ENCODE peak calls at places on chromosomes 6 and 20, in ten cellular contexts. C is right lobe of liver; F is neuronal stem cell; E is GM23248; R is spleen; U is effector memory CD4-positive, alpha-beta T cell; T is cardiac muscle cell; G is mucosa of descending colon; O is NT2/D1; A is CD8-positive, alpha-beta T cell. X is an unnamed sample.

GRCh38 chr6:21842875-21843274 is 249.3 kb downstream of the SOX4 start:
- DNase-seq in C (no peak), F (no peak), E (no peak), R (no peak), U (no peak), T (no peak), G (no peak), O (no peak), A (no peak), X (no peak)

GRCh38 chr20:8647868-8648495 is 420.9 kb upstream of the PLCB4 start:
- DNase-seq in C (no peak), F (no peak), E (peak; percentile 24), R (no peak), U (no peak), T (peak; percentile 83), G (no peak), O (no peak), A (no peak), X (no peak)

GRCh38 chr6:121881974-121882667 is 446.7 kb downstream of the GJA1 start:
- DNase-seq in C (no peak), F (no peak), E (peak; percentile 91), R (no peak), U (no peak), T (peak; percentile 67), G (no peak), O (no peak), A (no peak), X (no peak)

GRCh38 chr6:110400208-110400607 is 15.2 kb downstream of the DDO start:
- DNase-seq in C (no peak), F (no peak), E (no peak), R (no peak), U (no peak), T (no peak), G (no peak), O (no peak), A (no peak), X (no peak)

GRCh38 chr6:4624726-4625125 is 151.5 kb upstream of the CDYL start:
- DNase-seq in C (no peak), F (no peak), E (no peak), R (no peak), U (no peak), T (no peak), G (no peak), O (no peak), A (no peak), X (no peak)

GRCh38 chr6:64932486-64932885 is 774.5 kb downstream of the EYS start:
- DNase-seq in C (no peak), F (no peak), E (no peak), R (no peak), U (no peak), T (no peak), G (no peak), O (no peak), A (no peak), X (no peak)

GRCh38 chr6:138979813-138980668 is 8.0 kb downstream of the REPS1 start:
- DNase-seq in C (no peak), F (no peak), E (no peak), R (no peak), U (no peak), T (no peak), G (no peak), O (no peak), A (no peak), X (no peak)

GRCh38 chr6:126539022-126539421 is 199.1 kb downstream of the CENPW start:
- DNase-seq in C (no peak), F (no peak), E (peak; percentile 86), R (no peak), U (no peak), T (peak; percentile 37), G (no peak), O (no peak), A (no peak), X (no peak)

GRCh38 chr6:160088069-160088773 is 33.4 kb upstream of the SLC22A1 start:
- DNase-seq in C (peak; percentile 66), F (peak; percentile 23), E (peak; percentile 96), R (no peak), U (no peak), T (peak; percentile 85), G (no peak), O (peak; percentile 13), A (no peak), X (peak; percentile 65)

GRCh38 chr20:11035211-11035610 is 361.4 kb upstream of the JAG1 start:
- DNase-seq in C (no peak), F (no peak), E (peak; percentile 11), R (no peak), U (no peak), T (no peak), G (no peak), O (no peak), A (no peak), X (no peak)

GRCh38 chr6:112033824-112034223 is 20.1 kb upstream of the CCN6 start:
- DNase-seq in C (no peak), F (no peak), E (no peak), R (no peak), U (no peak), T (no peak), G (no peak), O (no peak), A (no peak), X (no peak)

GRCh38 chr20:9889270-9889981 is 50.5 kb upstream of the PAK5 start:
- DNase-seq in C (no peak), F (no peak), E (no peak), R (no peak), U (no peak), T (no peak), G (no peak), O (no peak), A (no peak), X (no peak)

GRCh38 chr6:118896339-118897136 is 2.6 kb downstream of the ASF1A start:
- DNase-seq in C (no peak), F (no peak), E (peak; percentile 68), R (no peak), U (no peak), T (peak; percentile 62), G (no peak), O (no peak), A (no peak), X (no peak)

GRCh38 chr20:64049060-64049886 is at the start of gene SOX18:
- DNase-seq in C (no peak), F (no peak), E (peak; percentile 66), R (peak; percentile 84), U (no peak), T (peak; percentile 56), G (no peak), O (no peak), A (no peak), X (peak; percentile 71)

GRCh38 chr6:33716379-33716778 is 4.9 kb upstream of the UQCC2 start:
- DNase-seq in C (peak; percentile 47), F (no peak), E (no peak), R (peak; percentile 23), U (no peak), T (no peak), G (no peak), O (no peak), A (no peak), X (no peak)

GRCh38 chr6:11712760-11713159 is 65.8 kb downstream of the ADTRP start:
- DNase-seq in C (no peak), F (no peak), E (peak; percentile 75), R (no peak), U (no peak), T (peak; percentile 56), G (no peak), O (no peak), A (no peak), X (no peak)

GRCh38 chr6:26555505-26556262 is 17.5 kb downstream of the HMGN4 start:
- DNase-seq in C (no peak), F (no peak), E (peak; percentile 53), R (no peak), U (no peak), T (peak; percentile 48), G (no peak), O (no peak), A (peak; percentile 46), X (peak; percentile 34)

GRCh38 chr6:49541210-49541724 is 9.2 kb upstream of the C6orf141 start:
- DNase-seq in C (no peak), F (no peak), E (peak; percentile 72), R (no peak), U (no peak), T (peak; percentile 90), G (no peak), O (no peak), A (no peak), X (no peak)

GRCh38 chr20:49478266-49478665 is 4.2 kb downstream of the KCNB1 start:
- DNase-seq in C (peak; percentile 53), F (no peak), E (no peak), R (no peak), U (no peak), T (no peak), G (no peak), O (no peak), A (no peak), X (no peak)
- H3K4me1 ChIP-seq in C (no peaks in the 10 kb centered on the region), F (no peaks in the 10 kb centered on the region), E (no peaks in the 10 kb centered on the region), R (peaks cover 3% of the 10 kb centered on the region), U (peaks cover under 1% of the 10 kb centered on the region), T (peaks cover 3% of the 10 kb centered on the region), G (no peaks in the 10 kb centered on the region), O (peaks cover 6% of the 10 kb centered on the region), A (peaks cover 6% of the 10 kb centered on the region), X (peaks cover 12% of the 10 kb centered on the region)

DNA sequence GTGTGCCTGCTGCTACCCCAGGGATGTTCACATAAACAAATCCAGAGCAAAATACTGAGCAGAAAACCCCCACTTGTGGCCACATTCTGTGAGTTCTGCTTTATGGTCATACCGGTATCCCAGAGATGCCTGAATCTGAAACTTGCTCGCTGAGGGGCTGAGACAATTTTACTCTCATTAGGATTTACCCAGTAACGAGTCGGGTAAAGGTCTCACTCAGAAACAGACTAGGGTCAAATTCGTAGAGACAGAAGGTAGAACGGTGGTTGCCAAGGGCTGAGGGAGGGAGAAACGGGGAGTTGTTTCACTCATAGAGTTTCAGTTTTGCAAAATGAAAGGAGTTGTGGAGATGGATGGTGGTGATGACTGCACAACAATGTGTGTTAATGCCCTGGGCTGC is 45.4 kb upstream of the NKX2-2 start:
- DNase-seq in C (no peak), F (no peak), E (no peak), R (no peak), U (no peak), T (no peak), G (no peak), O (no peak), A (no peak), X (no peak)
- H3K36me3 ChIP-seq in C (no peaks in the 10 kb centered on the region), F (no peaks in the 10 kb centered on the region), E (no peaks in the 10 kb centered on the region), R (no peaks in the 10 kb centered on the region), U (no peaks in the 10 kb centered on the region), T (no peaks in the 10 kb centered on the region), G (no peaks in the 10 kb centered on the region), O (no peaks in the 10 kb centered on the region), A (no peaks in the 10 kb centered on the region), X (no peaks in the 10 kb centered on the region)

GRCh38 chr6:137709424-137710281 is 157.4 kb upstream of the TNFAIP3 start:
- DNase-seq in C (no peak), F (no peak), E (peak; percentile 83), R (no peak), U (no peak), T (no peak), G (no peak), O (no peak), A (no peak), X (no peak)
- H3K4me1 ChIP-seq in C (no peaks in the 10 kb centered on the region), F (no peaks in the 10 kb centered on the region), E (peaks cover 11% of the 10 kb centered on the region), R (peaks cover 30% of the 10 kb centered on the region), U (peaks cover 27% of the 10 kb centered on the region), T (peaks cover 6% of the 10 kb centered on the region), G (no peaks in the 10 kb centered on the region), O (no peaks in the 10 kb centered on the region), A (peaks cover 37% of the 10 kb centered on the region), X (no peaks in the 10 kb centered on the region)

DNA sequence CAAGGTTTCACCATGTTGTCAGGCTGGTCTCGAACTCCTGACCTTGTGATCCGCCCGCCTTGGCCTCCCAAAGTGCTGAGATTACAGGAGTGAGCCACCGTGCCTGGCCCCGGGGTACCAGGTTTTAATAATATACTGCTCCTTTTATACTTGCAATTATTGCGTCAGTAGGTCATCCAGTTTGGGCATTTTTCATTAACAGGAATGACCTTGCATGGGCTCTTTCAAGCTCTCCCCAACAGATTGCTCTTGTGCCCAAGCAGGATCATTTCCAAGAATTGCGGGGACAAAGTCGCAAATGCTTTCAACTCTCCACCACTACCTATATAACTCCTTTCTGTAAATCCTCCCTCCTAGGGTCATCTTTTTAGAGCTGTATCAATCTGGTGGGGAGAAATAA is 23.8 kb downstream of the STK38 start:
- DNase-seq in C (no peak), F (no peak), E (no peak), R (no peak), U (no peak), T (no peak), G (no peak), O (no peak), A (no peak), X (no peak)
- H3K36me3 ChIP-seq in C (peaks cover 17% of the 10 kb centered on the region), F (peaks cover 11% of the 10 kb centered on the region), E (peaks cover 63% of the 10 kb centered on the region), R (no peaks in the 10 kb centered on the region), U (peaks cover 73% of the 10 kb centered on the region), T (peaks cover 54% of the 10 kb centered on the region), G (no peaks in the 10 kb centered on the region), O (peaks cover 63% of the 10 kb centered on the region), A (peaks cover 54% of the 10 kb centered on the region), X (peaks cover 25% of the 10 kb centered on the region)

X was measured in BE2C.